ENCODE peak calls at places on chromosome 17, in seven cellular contexts. One of them, this sample, is unnamed.

GRCh38 chr17:9231449-9232154 is 210.3 kb downstream of the NTN1 start:
- DNase-seq in EL: no peak
- DNase-seq in fibroblast of gingiva: no peak
- DNase-seq in stimulated activated CD8-positive, alpha-beta memory T cell treated with anti-CD3 and anti-CD28 coated beads, Interleukin-15, amount 100 ng/mL, for 24 hours: no peak
- DNase-seq in ACHN: no peak
- DNase-seq in germinal center: no peak
- DNase-seq in NB4: no peak
- DNase-seq in this sample: no peak

GRCh38 chr17:751269-752001 is 629 bp downstream of the GEMIN4 start:
- DNase-seq in EL: peak; percentile 66
- DNase-seq in fibroblast of gingiva: peak; percentile 50
- DNase-seq in stimulated activated CD8-positive, alpha-beta memory T cell treated with anti-CD3 and anti-CD28 coated beads, Interleukin-15, amount 100 ng/mL, for 24 hours: no peak
- DNase-seq in ACHN: peak; percentile 55
- DNase-seq in germinal center: peak; percentile 71
- DNase-seq in NB4: peak; percentile 69
- DNase-seq in this sample: peak; percentile 52

GRCh38 chr17:41734139-41734948 is at the start of gene HAP1:
- DNase-seq in EL: peak; percentile 46
- DNase-seq in fibroblast of gingiva: peak; percentile 10
- DNase-seq in stimulated activated CD8-positive, alpha-beta memory T cell treated with anti-CD3 and anti-CD28 coated beads, Interleukin-15, amount 100 ng/mL, for 24 hours: no peak
- DNase-seq in ACHN: peak; percentile 24
- DNase-seq in germinal center: peak; percentile 36
- DNase-seq in NB4: no peak
- DNase-seq in this sample: peak; percentile 43

GRCh38 chr17:4195306-4195705 is 52.3 kb downstream of the CYB5D2 start:
- DNase-seq in EL: peak; percentile 83
- DNase-seq in fibroblast of gingiva: peak; percentile 67
- DNase-seq in stimulated activated CD8-positive, alpha-beta memory T cell treated with anti-CD3 and anti-CD28 coated beads, Interleukin-15, amount 100 ng/mL, for 24 hours: no peak
- DNase-seq in ACHN: no peak
- DNase-seq in germinal center: no peak
- DNase-seq in NB4: no peak
- DNase-seq in this sample: no peak

GRCh38 chr17:78359216-78359935 is 501 bp downstream of the SOCS3 start:
- DNase-seq in EL: peak; percentile 48
- DNase-seq in fibroblast of gingiva: no peak
- DNase-seq in stimulated activated CD8-positive, alpha-beta memory T cell treated with anti-CD3 and anti-CD28 coated beads, Interleukin-15, amount 100 ng/mL, for 24 hours: no peak
- DNase-seq in ACHN: no peak
- DNase-seq in germinal center: no peak
- DNase-seq in NB4: no peak
- DNase-seq in this sample: peak; percentile 56

GRCh38 chr17:18004901-18005305 is 32.2 kb downstream of the DRC3 start:
- DNase-seq in EL: no peak
- DNase-seq in fibroblast of gingiva: no peak
- DNase-seq in stimulated activated CD8-positive, alpha-beta memory T cell treated with anti-CD3 and anti-CD28 coated beads, Interleukin-15, amount 100 ng/mL, for 24 hours: no peak
- DNase-seq in ACHN: no peak
- DNase-seq in germinal center: no peak
- DNase-seq in NB4: no peak
- DNase-seq in this sample: peak; percentile 43

GRCh38 chr17:38746004-38746892 is 1.9 kb downstream of the PCGF2 start:
- DNase-seq in EL: no peak
- DNase-seq in fibroblast of gingiva: no peak
- DNase-seq in stimulated activated CD8-positive, alpha-beta memory T cell treated with anti-CD3 and anti-CD28 coated beads, Interleukin-15, amount 100 ng/mL, for 24 hours: no peak
- DNase-seq in ACHN: no peak
- DNase-seq in germinal center: no peak
- DNase-seq in NB4: no peak
- DNase-seq in this sample: no peak

GRCh38 chr17:73347355-73347754 is 35.6 kb upstream of the CDC42EP4 start:
- DNase-seq in EL: no peak
- DNase-seq in fibroblast of gingiva: no peak
- DNase-seq in stimulated activated CD8-positive, alpha-beta memory T cell treated with anti-CD3 and anti-CD28 coated beads, Interleukin-15, amount 100 ng/mL, for 24 hours: no peak
- DNase-seq in ACHN: no peak
- DNase-seq in germinal center: no peak
- DNase-seq in NB4: no peak
- DNase-seq in this sample: peak; percentile 20

GRCh38 chr17:81557276-81558114 is 5.3 kb upstream of the FAAP100 start:
- DNase-seq in EL: no peak
- DNase-seq in fibroblast of gingiva: no peak
- DNase-seq in stimulated activated CD8-positive, alpha-beta memory T cell treated with anti-CD3 and anti-CD28 coated beads, Interleukin-15, amount 100 ng/mL, for 24 hours: no peak
- DNase-seq in ACHN: no peak
- DNase-seq in germinal center: no peak
- DNase-seq in NB4: no peak
- DNase-seq in this sample: no peak

GRCh38 chr17:59842901-59843652 is 49.7 kb downstream of the TUBD1 start:
- DNase-seq in EL: peak; percentile 94
- DNase-seq in fibroblast of gingiva: peak; percentile 97
- DNase-seq in stimulated activated CD8-positive, alpha-beta memory T cell treated with anti-CD3 and anti-CD28 coated beads, Interleukin-15, amount 100 ng/mL, for 24 hours: no peak
- DNase-seq in ACHN: peak; percentile 98
- DNase-seq in germinal center: no peak
- DNase-seq in NB4: peak; percentile 51
- DNase-seq in this sample: no peak

GRCh38 chr17:68480885-68481284 is 23.6 kb upstream of the WIPI1 start:
- DNase-seq in EL: no peak
- DNase-seq in fibroblast of gingiva: no peak
- DNase-seq in stimulated activated CD8-positive, alpha-beta memory T cell treated with anti-CD3 and anti-CD28 coated beads, Interleukin-15, amount 100 ng/mL, for 24 hours: no peak
- DNase-seq in ACHN: no peak
- DNase-seq in germinal center: no peak
- DNase-seq in NB4: no peak
- DNase-seq in this sample: no peak

GRCh38 chr17:31758646-31759045 is 100.4 kb downstream of the COPRS start:
- DNase-seq in EL: no peak
- DNase-seq in fibroblast of gingiva: no peak
- DNase-seq in stimulated activated CD8-positive, alpha-beta memory T cell treated with anti-CD3 and anti-CD28 coated beads, Interleukin-15, amount 100 ng/mL, for 24 hours: no peak
- DNase-seq in ACHN: no peak
- DNase-seq in germinal center: no peak
- DNase-seq in NB4: no peak
- DNase-seq in this sample: no peak